ENCODE peak calls at places on chromosome 5, in eight cellular contexts. W, C, K, G, P, U, Q and T are unnamed samples.

GRCh38 chr5:176916337-176916736 is 17.2 kb upstream of the HK3 start:
- DNase-seq in Q (no peak), U (no peak), W (no peak), P (no peak), K (no peak), G (no peak), C (no peak), T (no peak)

GRCh38 chr5:1383344-1383743 is 38.4 kb upstream of the CLPTM1L start:
- DNase-seq in Q (no peak), G (no peak), C (no peak), P (no peak), U (no peak), W (no peak), K (no peak), T (no peak)

GRCh38 chr5:111194925-111195324 is 29.3 kb upstream of the CAMK4 start:
- DNase-seq in C (no peak), P (no peak), U (no peak), Q (no peak), G (no peak), K (no peak), W (no peak), T (no peak)

GRCh38 chr5:65539827-65540226 is 23.1 kb downstream of the CENPK start:
- DNase-seq in G (no peak), W (peak), K (no peak), C (peak), P (no peak), U (no peak), Q (no peak), T (no peak)

GRCh38 chr5:174091006-174091578 is 45.6 kb downstream of the NSG2 start:
- DNase-seq in G (no peak), Q (no peak), W (no peak), K (no peak), P (no peak), U (no peak), C (no peak), T (no peak)

GRCh38 chr5:149030392-149030791 is 32.5 kb downstream of the SH3TC2 start:
- DNase-seq in G (no peak), C (no peak), W (no peak), U (no peak), K (no peak), Q (no peak), P (no peak), T (no peak)

GRCh38 chr5:138969323-138970013 is 94.3 kb upstream of the LRRTM2 start:
- DNase-seq in P (no peak), C (no peak), G (no peak), W (no peak), U (peak), K (no peak), Q (no peak), T (no peak)

GRCh38 chr5:125575561-125576504 is 829.4 kb upstream of the ZNF608 start:
- DNase-seq in Q (no peak), C (no peak), G (no peak), W (no peak), U (peak), P (no peak), K (no peak), T (peak)

GRCh38 chr5:55344392-55344992 is 36.7 kb downstream of the MTREX start:
- DNase-seq in P (peak), Q (no peak), K (peak), W (peak), G (peak), U (peak), C (peak), T (peak)

GRCh38 chr5:56669534-56670483 is 145.5 kb upstream of the MAP3K1 start:
- DNase-seq in Q (peak), K (peak), C (no peak), P (peak), W (no peak), U (no peak), G (no peak), T (peak)

GRCh38 chr5:74587895-74588294 is 52.6 kb downstream of the ENC1 start:
- DNase-seq in U (no peak), P (no peak), G (no peak), K (no peak), C (no peak), Q (no peak), W (no peak), T (peak)

GRCh38 chr5:180898621-180899246 is at the start of gene BTNL8:
- DNase-seq in G (no peak), U (no peak), W (no peak), P (no peak), Q (no peak), K (no peak), C (no peak), T (no peak)
- H3K27ac ChIP-seq in G (no peak), U (no peak), W (no peak), P (no peak), Q (no peak), K (no peak), C (no peak), T (no peak)

DNA sequence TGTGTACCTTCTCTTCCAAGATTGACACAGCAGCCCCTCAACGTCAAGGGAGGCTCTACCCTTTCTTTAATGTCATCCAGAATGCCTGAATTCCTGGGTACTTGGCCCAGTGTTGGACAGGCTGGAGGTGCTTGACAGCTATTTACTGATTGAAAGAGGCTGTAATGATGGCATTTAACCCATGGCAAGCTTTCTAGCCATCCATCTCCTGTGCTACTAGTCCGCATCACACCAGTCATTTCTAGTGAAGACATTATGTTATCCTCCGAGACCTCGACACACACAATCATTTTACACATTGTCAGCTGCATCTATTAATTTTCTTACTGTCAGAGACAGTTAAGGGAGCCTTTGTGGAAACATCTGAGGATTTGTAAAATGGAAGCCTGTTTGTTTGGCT is 149.3 kb upstream of the FSTL4 start:
- DNase-seq in K (no peak), P (no peak), Q (no peak), G (no peak), C (no peak), W (no peak), U (no peak), T (no peak)
- TF ChIP-seq REST in K (no peak), P (no peak), Q (no peak), G (no peak), C (no peak), W (no peak), U (no peak), T (no peak)

GRCh38 chr5:143340891-143341685 is 62.4 kb downstream of the NR3C1 start:
- DNase-seq in U (no peak), C (no peak), P (no peak), G (no peak), W (no peak), K (no peak), Q (no peak), T (no peak)
- H3K27ac ChIP-seq in U (peak), C (peak), P (no peak), G (no peak), W (no peak), K (no peak), Q (no peak), T (no peak)

GRCh38 chr5:31663519-31663918 is 24.6 kb downstream of the PDZD2 start:
- DNase-seq in Q (no peak), G (no peak), K (no peak), C (no peak), P (no peak), U (no peak), W (no peak), T (no peak)
- TF ChIP-seq REST in Q (no peak), G (no peak), K (no peak), C (no peak), P (no peak), U (no peak), W (no peak), T (no peak)

GRCh38 chr5:161744276-161744675 is 58.8 kb downstream of the GABRA6 start:
- DNase-seq in C (no peak), P (no peak), U (no peak), W (no peak), K (no peak), G (no peak), Q (no peak), T (no peak)

GRCh38 chr5:161751265-161751664 is 65.7 kb downstream of the GABRA6 start:
- DNase-seq in K (no peak), W (no peak), C (no peak), P (no peak), G (no peak), U (no peak), Q (no peak), T (peak)

GRCh38 chr5:161740433-161740832 is 54.9 kb downstream of the GABRA6 start:
- DNase-seq in C (no peak), W (no peak), P (no peak), U (no peak), K (no peak), G (no peak), Q (no peak), T (no peak)

GRCh38 chr5:161745392-161745791 is 59.9 kb downstream of the GABRA6 start:
- DNase-seq in P (no peak), C (no peak), W (no peak), G (no peak), Q (no peak), K (no peak), U (no peak), T (no peak)
- H3K27ac ChIP-seq in P (no peak), C (no peak), W (no peak), G (no peak), Q (no peak), K (no peak), U (no peak), T (no peak)